ENCODE peak calls at places on chromosome 1, in four cellular contexts. M is HepG2, J is K562, W is HEK293T. S is an unnamed sample.

GRCh38 chr1:9900142-9901043 is 9.7 kb downstream of the CTNNBIP1 start:
- DNase-seq in M (peak; percentile 88), J (no peak), W (no peak), S (no peak)

GRCh38 chr1:182169203-182169602 is 107.7 kb upstream of the ZNF648 start:
- DNase-seq in M (no peak), J (no peak), W (no peak), S (no peak)

GRCh38 chr1:116825735-116826438 is 71.7 kb downstream of the CD2 start:
- DNase-seq in M (no peak), J (peak; percentile 57), W (peak; percentile 53), S (no peak)

GRCh38 chr1:212256404-212256803 is 28.8 kb upstream of the PPP2R5A start:
- DNase-seq in M (no peak), J (no peak), W (no peak), S (no peak)

GRCh38 chr1:91569411-91570104 is 68.9 kb downstream of the CDC7 start:
- DNase-seq in M (no peak), J (no peak), W (no peak), S (no peak)

GRCh38 chr1:205518616-205519540 is 14.4 kb downstream of the CDK18 start:
- DNase-seq in M (no peak), J (no peak), W (no peak), S (no peak)

GRCh38 chr1:200988693-200989092 is 34.8 kb downstream of the KIF21B start:
- DNase-seq in M (no peak), J (no peak), W (no peak), S (no peak)

GRCh38 chr1:40030528-40031135 is 9.9 kb upstream of the CAP1 start:
- DNase-seq in M (no peak), J (no peak), W (no peak), S (no peak)

GRCh38 chr1:228082975-228083870 is 715 bp downstream of the ARF1 start:
- DNase-seq in M (no peak), J (peak; percentile 86), W (peak; percentile 33), S (no peak)

GRCh38 chr1:4379451-4380175 is 274.8 kb upstream of the AJAP1 start:
- DNase-seq in M (no peak), J (no peak), W (no peak), S (no peak)

GRCh38 chr1:4375812-4376211 is 278.6 kb upstream of the AJAP1 start:
- DNase-seq in M (no peak), J (no peak), W (no peak), S (no peak)

GRCh38 chr1:4380564-4381168 is 273.7 kb upstream of the AJAP1 start:
- DNase-seq in M (peak; percentile 32), J (no peak), W (no peak), S (no peak)
- TF ChIP-seq TARDBP in M (no peak), J (no peak), W (no peak), S (no peak)

GRCh38 chr1:111191496-111191895 is 8.9 kb downstream of the DENND2D start:
- DNase-seq in M (no peak), J (no peak), W (no peak), S (no peak)
- TF ChIP-seq TARDBP in M (no peak), J (no peak), W (no peak), S (no peak)

DNA sequence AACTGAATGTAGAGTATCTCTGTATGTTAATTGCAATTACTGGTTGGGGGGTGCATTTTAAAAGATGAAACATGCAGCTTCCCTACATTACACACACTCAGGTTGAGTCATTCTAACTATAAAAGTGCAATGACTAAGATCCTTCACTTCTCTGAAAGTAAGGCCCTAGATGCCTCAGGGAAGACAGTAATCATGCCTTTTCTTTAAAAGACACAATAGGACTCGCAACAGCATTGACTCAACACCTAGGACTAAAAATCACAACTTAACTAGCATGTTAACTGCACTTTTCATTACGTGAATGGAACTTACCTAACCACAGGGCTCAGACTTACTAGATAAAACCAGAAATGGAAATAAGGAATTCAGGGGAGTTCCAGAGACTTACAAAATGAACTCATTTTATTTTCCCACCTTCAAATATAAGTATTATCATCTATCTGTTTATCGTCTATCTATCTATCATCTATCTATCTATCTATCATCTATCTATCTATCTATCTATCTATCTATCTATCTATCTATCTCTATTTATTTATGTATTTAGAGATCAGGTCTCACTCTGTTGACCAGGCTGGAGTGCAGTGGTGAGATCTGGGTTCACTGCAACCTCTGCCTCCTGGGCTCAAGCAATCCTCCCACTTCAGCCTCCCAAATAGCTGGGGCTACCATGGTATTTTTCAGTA is 47.8 kb downstream of the CHML start:
- DNase-seq in M (no peak), J (no peak), W (no peak), S (peak; percentile 13)
- TF ChIP-seq TARDBP in M (no peak), J (no peak), W (no peak), S (no peak)

DNA sequence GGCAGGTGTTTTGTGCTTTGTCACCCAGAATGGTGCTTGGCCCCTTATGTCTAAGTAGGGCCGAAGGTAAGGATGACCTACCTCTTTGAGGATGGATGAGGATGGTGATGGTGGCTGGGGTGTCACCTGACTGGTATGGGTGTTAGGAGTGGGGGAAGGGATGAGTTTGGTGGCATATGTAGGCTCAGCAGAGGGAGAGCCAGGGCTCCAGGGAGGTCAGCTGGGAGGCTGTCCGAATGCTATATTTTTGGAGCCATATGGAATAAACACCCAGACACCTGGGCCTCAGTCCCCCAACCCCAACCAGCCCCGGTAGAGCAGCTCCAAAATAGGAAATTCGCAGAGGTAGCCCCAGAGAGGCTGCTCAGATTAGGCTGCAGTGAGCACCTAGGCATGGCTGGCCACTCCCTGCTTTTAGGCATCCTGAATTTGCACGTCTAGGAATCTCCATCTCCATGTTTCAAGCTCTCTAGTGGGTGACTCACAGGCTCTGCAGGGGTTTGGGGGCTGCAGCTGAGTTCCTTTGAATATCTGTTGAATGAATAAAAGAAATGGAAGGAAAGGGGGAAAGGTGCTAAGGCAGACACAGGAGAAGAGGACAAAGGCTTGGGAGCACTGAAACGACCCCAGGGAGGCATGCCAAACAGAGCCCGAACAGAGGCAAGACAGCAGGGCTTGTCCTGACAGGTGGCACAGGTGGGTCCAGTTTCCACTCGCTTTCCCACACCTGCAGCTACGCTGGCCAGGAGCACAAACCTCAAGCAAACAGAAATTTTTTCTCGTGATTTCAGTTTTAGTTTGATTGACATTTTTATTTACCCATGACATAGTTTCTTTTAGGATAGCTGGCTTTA is 135.3 kb upstream of the EDN2 start:
- DNase-seq in M (no peak), J (no peak), W (no peak), S (no peak)
- TF ChIP-seq TARDBP in M (no peak), J (no peak), W (no peak), S (no peak)

GRCh38 chr1:8423702-8424538 is 106.0 kb downstream of the SLC45A1 start:
- DNase-seq in M (peak; percentile 71), J (peak; percentile 90), W (peak; percentile 67), S (no peak)
- TF ChIP-seq TARDBP in M (peak; percentile 68), J (no peak), W (no peak), S (no peak)

DNA sequence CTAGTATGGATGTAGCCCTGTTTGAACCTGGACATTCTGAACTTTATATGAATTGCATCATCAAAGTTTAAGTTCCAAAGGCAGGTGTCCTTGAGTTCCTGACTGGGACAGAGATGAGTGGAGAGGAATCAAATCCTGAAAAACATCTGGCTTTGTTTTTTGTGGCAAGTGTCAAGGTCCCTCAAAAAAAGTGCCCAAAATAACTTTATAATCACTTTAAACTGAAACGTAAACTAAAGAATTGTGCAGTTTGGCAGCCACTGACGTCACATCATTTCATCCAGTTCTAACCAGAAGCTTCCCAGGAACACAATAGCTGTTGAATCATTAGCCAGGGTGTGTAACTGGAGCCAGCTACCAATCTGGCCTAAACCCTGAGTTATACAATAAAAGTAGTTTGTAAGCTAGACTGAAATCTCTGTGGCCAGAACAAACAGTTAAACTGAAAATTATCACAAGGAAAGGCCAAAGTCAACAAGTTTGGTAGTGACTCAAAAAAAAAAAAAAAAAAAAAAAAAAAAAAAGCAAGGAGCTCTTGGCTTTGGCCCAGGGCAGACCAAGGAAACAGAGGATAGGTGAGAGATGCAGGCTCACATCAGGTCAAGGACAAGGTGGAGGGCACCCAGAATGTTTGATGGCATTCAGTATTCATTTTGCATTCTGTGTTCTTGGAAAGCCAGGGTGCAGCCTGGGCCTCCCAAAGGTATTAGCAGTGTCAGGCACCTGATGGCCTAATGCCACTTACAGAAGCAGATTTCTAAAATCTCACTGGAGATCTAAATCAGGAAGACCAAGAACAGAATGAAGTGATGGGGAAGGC is 74.3 kb downstream of the TNFSF18 start:
- DNase-seq in M (peak; percentile 87), J (no peak), W (no peak), S (no peak)
- TF ChIP-seq TARDBP in M (no peak), J (no peak), W (no peak), S (no peak)

DNA sequence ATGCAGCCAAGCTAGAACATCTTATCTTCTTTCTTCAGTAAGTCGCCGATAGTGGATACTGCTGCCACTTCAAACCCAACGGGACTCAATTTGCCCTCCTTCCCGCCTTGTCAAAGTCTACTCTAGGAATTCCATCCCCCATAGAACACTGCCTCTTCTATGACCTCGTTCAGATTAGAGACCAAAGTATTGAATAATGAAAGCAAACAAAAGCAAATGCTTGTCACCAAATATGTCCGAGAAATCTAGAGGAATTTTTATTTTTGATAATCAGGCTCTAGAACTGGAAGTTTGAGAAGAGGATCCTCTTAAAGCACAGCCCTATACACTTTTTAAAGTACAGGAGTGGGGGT is 868 bp upstream of the RRAGC start:
- DNase-seq in M (peak; percentile 26), J (no peak), W (no peak), S (no peak)
- TF ChIP-seq TARDBP in M (no peak), J (no peak), W (no peak), S (no peak)

GRCh38 chr1:147292635-147293251 is 50.3 kb downstream of the CHD1L start:
- DNase-seq in M (no peak), J (no peak), W (no peak), S (no peak)
- TF ChIP-seq TARDBP in M (no peak), J (no peak), W (no peak), S (no peak)

S was measured in GM12878.